ENCODE peak calls at places on chromosomes 3 and 15, in seven cellular contexts. T is epithelial cell of esophagus, K is right atrium auricular region, D is GM12865, X is HFFc6, G is heart right ventricle, O is tibial artery. I is an unnamed sample.
A peak's percentile ranks its signal among the peaks of the same experiment; 100 is the strongest.

GRCh38 chr3:160473978-160474377 is 24.4 kb upstream of the TRIM59 start:
- DNase-seq in T (peak; percentile 85), K (no peak), D (no peak), X (peak; percentile 95), G (no peak), O (no peak), I (no peak)

GRCh38 chr15:79635149-79635771 is 203.1 kb downstream of the MINAR1 start:
- DNase-seq in T (no peak), K (no peak), D (no peak), X (no peak), G (no peak), O (no peak), I (no peak)

GRCh38 chr3:22988566-22988965 is 214.6 kb upstream of the UBE2E2 start:
- DNase-seq in T (no peak), K (no peak), D (no peak), X (no peak), G (no peak), O (no peak), I (no peak)

GRCh38 chr3:50292924-50293801 is 934 bp upstream of the IFRD2 start:
- DNase-seq in T (no peak), K (no peak), D (no peak), X (peak; percentile 12), G (no peak), O (peak; percentile 75), I (no peak)

GRCh38 chr3:162143181-162143580 is 646.6 kb downstream of the OTOL1 start:
- DNase-seq in T (peak; percentile 64), K (no peak), D (no peak), X (no peak), G (no peak), O (no peak), I (no peak)

GRCh38 chr3:129975332-129976090 is 991 bp downstream of the TRH start:
- DNase-seq in T (no peak), K (no peak), D (no peak), X (no peak), G (no peak), O (no peak), I (peak; percentile 35)

GRCh38 chr3:128784228-128784627 is 58.2 kb downstream of the RAB7A start:
- DNase-seq in T (peak; percentile 36), K (no peak), D (peak; percentile 25), X (no peak), G (peak; percentile 62), O (no peak), I (no peak)

GRCh38 chr3:148601766-148602685 is 95.7 kb upstream of the AGTR1 start:
- DNase-seq in T (no peak), K (no peak), D (no peak), X (no peak), G (no peak), O (no peak), I (no peak)

GRCh38 chr15:42933886-42934667 is 13.5 kb upstream of the TTBK2 start:
- DNase-seq in T (no peak), K (no peak), D (peak; percentile 13), X (no peak), G (no peak), O (no peak), I (no peak)

GRCh38 chr3:185176756-185177359 is 24.0 kb upstream of the C3orf70 start:
- DNase-seq in T (peak; percentile 45), K (peak; percentile 65), D (peak; percentile 56), X (peak; percentile 28), G (peak; percentile 24), O (no peak), I (peak; percentile 37)

GRCh38 chr3:126994661-126995161 is 11.8 kb downstream of the PLXNA1 start:
- DNase-seq in T (no peak), K (no peak), D (no peak), X (no peak), G (peak; percentile 54), O (no peak), I (peak; percentile 33)

GRCh38 chr3:115658032-115658336 is 34.7 kb downstream of the GAP43 start:
- DNase-seq in T (no peak), K (no peak), D (no peak), X (no peak), G (no peak), O (no peak), I (no peak)

GRCh38 chr3:13143381-13144004 is 70.3 kb upstream of the IQSEC1 start:
- DNase-seq in T (no peak), K (no peak), D (no peak), X (no peak), G (no peak), O (peak; percentile 54), I (no peak)

GRCh38 chr3:168889666-168890065 is 773.8 kb downstream of the MECOM start:
- DNase-seq in T (peak; percentile 33), K (no peak), D (no peak), X (no peak), G (no peak), O (no peak), I (no peak)

GRCh38 chr3:71681224-71681668 is 44.0 kb downstream of the EIF4E3 start:
- DNase-seq in T (peak; percentile 73), K (peak; percentile 70), D (peak; percentile 52), X (peak; percentile 56), G (peak; percentile 34), O (peak; percentile 80), I (peak; percentile 23)

GRCh38 chr15:49239105-49239504 is 69.1 kb downstream of the GALK2 start:
- DNase-seq in T (no peak), K (no peak), D (no peak), X (no peak), G (no peak), O (no peak), I (no peak)

GRCh38 chr3:9862391-9863235 is 17.4 kb downstream of the CIDEC start:
- DNase-seq in T (no peak), K (no peak), D (no peak), X (peak; percentile 31), G (peak; percentile 44), O (no peak), I (peak; percentile 52)

GRCh38 chr15:83462026-83462425 is 14.9 kb downstream of the SH3GL3 start:
- DNase-seq in T (peak; percentile 24), K (no peak), D (no peak), X (no peak), G (no peak), O (no peak), I (no peak)

GRCh38 chr3:111691293-111691909 is 96.3 kb upstream of the ZBED2 start:
- DNase-seq in T (peak; percentile 69), K (no peak), D (peak; percentile 31), X (peak; percentile 55), G (no peak), O (no peak), I (peak; percentile 10)

GRCh38 chr15:53171571-53171970 is 381.4 kb upstream of the ONECUT1 start:
- DNase-seq in T (no peak), K (no peak), D (no peak), X (no peak), G (no peak), O (no peak), I (no peak)

DNA sequence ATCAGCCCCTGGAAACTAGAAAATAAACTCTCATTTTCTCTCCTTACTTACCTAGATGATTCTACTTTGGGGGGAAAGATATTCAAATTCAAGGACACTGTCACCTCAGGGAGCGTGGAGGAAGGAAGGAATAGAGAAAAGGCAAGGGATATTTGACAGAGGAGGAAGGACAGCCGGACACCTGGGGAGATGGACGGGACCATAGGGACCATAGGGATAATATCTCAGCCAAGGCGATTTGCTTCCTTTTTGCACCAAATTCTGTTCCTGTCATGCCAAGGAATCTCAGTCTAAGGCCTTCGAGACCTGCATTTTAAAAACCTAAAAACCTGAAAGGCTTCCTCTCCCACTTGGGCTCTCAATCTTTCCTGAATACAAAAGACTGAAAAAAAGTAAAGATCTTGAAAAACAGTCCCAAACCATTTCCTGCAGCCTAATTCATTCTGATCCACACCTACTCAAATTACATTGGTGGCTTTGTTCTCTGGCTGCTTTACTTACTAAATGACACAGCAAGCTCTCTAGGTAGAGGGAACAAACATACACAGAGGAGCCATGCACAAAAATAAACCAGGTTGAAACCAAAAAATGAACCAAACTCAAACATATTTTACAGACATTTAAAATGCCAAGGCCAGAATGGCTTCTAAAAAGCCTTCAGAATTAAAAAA is 73.8 kb upstream of the SLC24A5 start:
- DNase-seq in T (no peak), K (no peak), D (no peak), X (no peak), G (no peak), O (no peak), I (no peak)
- TF ChIP-seq CTCF in T (no peak), K (no peak), D (no peak), X (no peak), G (no peak), O (no peak), I (no peak)

GRCh38 chr15:51341366-51342248 is at the start of gene GLDN:
- DNase-seq in T (peak; percentile 26), K (no peak), D (no peak), X (no peak), G (peak; percentile 58), O (peak; percentile 92), I (peak; percentile 20)
- TF ChIP-seq CTCF in T (no peak), K (no peak), D (no peak), X (no peak), G (no peak), O (no peak), I (no peak)

GRCh38 chr3:150771600-150771999 is 8.6 kb upstream of the SIAH2 start:
- DNase-seq in T (no peak), K (no peak), D (no peak), X (no peak), G (no peak), O (no peak), I (no peak)
- TF ChIP-seq CTCF in T (no peak), K (no peak), D (no peak), X (no peak), G (no peak), O (no peak), I (no peak)

GRCh38 chr3:62722344-62722743 is 152.9 kb downstream of the CADPS start:
- DNase-seq in T (no peak), K (no peak), D (no peak), X (no peak), G (no peak), O (no peak), I (no peak)

GRCh38 chr3:62718515-62719320 is 156.5 kb downstream of the CADPS start:
- DNase-seq in T (peak; percentile 92), K (no peak), D (no peak), X (no peak), G (no peak), O (no peak), I (no peak)

GRCh38 chr3:62723171-62723570 is 152.0 kb downstream of the CADPS start:
- DNase-seq in T (no peak), K (no peak), D (no peak), X (no peak), G (no peak), O (no peak), I (no peak)

GRCh38 chr3:62712776-62713175 is 162.4 kb downstream of the CADPS start:
- DNase-seq in T (no peak), K (no peak), D (no peak), X (no peak), G (no peak), O (no peak), I (no peak)

DNA sequence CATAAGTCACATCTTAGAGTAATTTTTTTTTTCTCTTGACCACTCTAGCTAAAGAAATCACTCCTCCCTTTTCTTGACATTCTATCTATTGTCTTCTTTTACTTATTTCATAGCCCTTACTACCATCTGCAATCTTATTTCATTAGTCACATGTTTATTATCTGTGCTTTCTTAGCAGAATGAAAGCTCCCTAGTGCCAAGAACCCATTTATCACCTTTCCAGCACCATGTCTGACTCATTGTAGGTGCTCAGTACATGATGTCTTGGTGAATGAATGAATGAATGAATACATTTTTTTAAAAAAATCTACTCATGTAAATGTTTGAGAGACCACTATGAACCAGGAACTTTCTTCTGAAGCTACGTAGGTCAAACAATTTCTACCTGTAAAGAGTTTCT is 157.2 kb downstream of the CADPS start:
- DNase-seq in T (peak; percentile 81), K (no peak), D (no peak), X (no peak), G (no peak), O (no peak), I (no peak)
- TF ChIP-seq CTCF in T (no peak), K (no peak), D (no peak), X (no peak), G (no peak), O (no peak), I (no peak)